ENCODE peak calls at places on chromosomes 16 and 17, in eight cellular contexts. One of them, this sample, is unnamed.

GRCh38 chr16:25011891-25012499 is 3.2 kb downstream of the ARHGAP17 start:
- DNase-seq in tibial nerve: no peak
- DNase-seq in HepG2: no peak
- DNase-seq in transverse colon: no peak
- DNase-seq in stomach: no peak
- DNase-seq in ovary: no peak
- DNase-seq in SK-N-SH: no peak
- DNase-seq in K562: no peak
- DNase-seq in this sample: no peak

GRCh38 chr16:64292953-64293352 is 828.9 kb downstream of the CDH11 start:
- DNase-seq in K562: no peak
- DNase-seq in HepG2: no peak
- DNase-seq in ovary: no peak
- DNase-seq in SK-N-SH: no peak
- DNase-seq in transverse colon: no peak
- DNase-seq in tibial nerve: no peak
- DNase-seq in stomach: no peak
- DNase-seq in this sample: no peak

GRCh38 chr17:59377410-59377809 is 46.0 kb downstream of the YPEL2 start:
- DNase-seq in SK-N-SH: peak
- DNase-seq in transverse colon: no peak
- DNase-seq in tibial nerve: no peak
- DNase-seq in ovary: no peak
- DNase-seq in HepG2: no peak
- DNase-seq in stomach: no peak
- DNase-seq in K562: no peak
- DNase-seq in this sample: peak

GRCh38 chr17:1906622-1907021 is 76.8 kb downstream of the RPA1 start:
- DNase-seq in tibial nerve: no peak
- DNase-seq in K562: no peak
- DNase-seq in ovary: no peak
- DNase-seq in transverse colon: no peak
- DNase-seq in stomach: no peak
- DNase-seq in HepG2: no peak
- DNase-seq in SK-N-SH: no peak
- DNase-seq in this sample: no peak

GRCh38 chr17:32275060-32276042 is 9.7 kb downstream of the RHBDL3 start:
- DNase-seq in transverse colon: no peak
- DNase-seq in K562: peak
- DNase-seq in tibial nerve: no peak
- DNase-seq in stomach: no peak
- DNase-seq in SK-N-SH: peak
- DNase-seq in HepG2: no peak
- DNase-seq in ovary: peak
- DNase-seq in this sample: no peak

GRCh38 chr16:20349615-20350014 is 2.9 kb downstream of the UMOD start:
- DNase-seq in tibial nerve: no peak
- DNase-seq in stomach: no peak
- DNase-seq in HepG2: no peak
- DNase-seq in SK-N-SH: no peak
- DNase-seq in ovary: no peak
- DNase-seq in transverse colon: no peak
- DNase-seq in K562: peak
- DNase-seq in this sample: no peak

GRCh38 chr16:80369559-80369958 is 171.2 kb upstream of the DYNLRB2 start:
- DNase-seq in ovary: peak
- DNase-seq in SK-N-SH: peak
- DNase-seq in HepG2: peak
- DNase-seq in tibial nerve: peak
- DNase-seq in K562: no peak
- DNase-seq in stomach: peak
- DNase-seq in transverse colon: peak
- DNase-seq in this sample: peak

GRCh38 chr16:19179890-19180490 is 11.9 kb downstream of the SYT17 start:
- DNase-seq in HepG2: peak
- DNase-seq in stomach: peak
- DNase-seq in ovary: no peak
- DNase-seq in SK-N-SH: peak
- DNase-seq in K562: peak
- DNase-seq in transverse colon: peak
- DNase-seq in tibial nerve: peak
- DNase-seq in this sample: peak

GRCh38 chr16:66947302-66948033 is 12.2 kb downstream of the CES2 start:
- DNase-seq in HepG2: peak
- DNase-seq in stomach: peak
- DNase-seq in ovary: peak
- DNase-seq in K562: peak
- DNase-seq in tibial nerve: peak
- DNase-seq in transverse colon: peak
- DNase-seq in SK-N-SH: peak
- DNase-seq in this sample: peak

GRCh38 chr16:1026057-1026783 is 44.6 kb downstream of the SOX8 start:
- DNase-seq in transverse colon: no peak
- DNase-seq in stomach: no peak
- DNase-seq in K562: no peak
- DNase-seq in HepG2: no peak
- DNase-seq in tibial nerve: no peak
- DNase-seq in ovary: no peak
- DNase-seq in SK-N-SH: no peak
- DNase-seq in this sample: no peak

GRCh38 chr17:39722965-39723848 is 7.1 kb downstream of the MIEN1 start:
- DNase-seq in transverse colon: peak
- DNase-seq in K562: peak
- DNase-seq in SK-N-SH: no peak
- DNase-seq in tibial nerve: no peak
- DNase-seq in ovary: no peak
- DNase-seq in HepG2: no peak
- DNase-seq in stomach: no peak
- DNase-seq in this sample: no peak

GRCh38 chr17:69713815-69714214 is 299.3 kb downstream of the MAP2K6 start:
- DNase-seq in tibial nerve: no peak
- DNase-seq in K562: no peak
- DNase-seq in transverse colon: no peak
- DNase-seq in ovary: no peak
- DNase-seq in stomach: no peak
- DNase-seq in HepG2: no peak
- DNase-seq in SK-N-SH: no peak
- DNase-seq in this sample: no peak

GRCh38 chr16:74092336-74092735 is 204.3 kb upstream of the PSMD7 start:
- DNase-seq in K562: no peak
- DNase-seq in transverse colon: no peak
- DNase-seq in SK-N-SH: no peak
- DNase-seq in tibial nerve: no peak
- DNase-seq in ovary: no peak
- DNase-seq in stomach: no peak
- DNase-seq in HepG2: no peak
- DNase-seq in this sample: no peak

GRCh38 chr16:58026139-58026704 is 668 bp downstream of the MMP15 start:
- DNase-seq in SK-N-SH: peak
- DNase-seq in tibial nerve: no peak
- DNase-seq in stomach: peak
- DNase-seq in ovary: peak
- DNase-seq in transverse colon: peak
- DNase-seq in K562: peak
- DNase-seq in HepG2: no peak
- DNase-seq in this sample: peak

GRCh38 chr16:58028168-58028455 is 2.6 kb downstream of the MMP15 start:
- DNase-seq in HepG2: no peak
- DNase-seq in ovary: no peak
- DNase-seq in transverse colon: no peak
- DNase-seq in SK-N-SH: no peak
- DNase-seq in K562: no peak
- DNase-seq in tibial nerve: no peak
- DNase-seq in stomach: no peak
- DNase-seq in this sample: no peak

GRCh38 chr16:58027341-58028167 is 2.0 kb downstream of the MMP15 start:
- DNase-seq in ovary: no peak
- DNase-seq in transverse colon: peak
- DNase-seq in tibial nerve: no peak
- DNase-seq in stomach: peak
- DNase-seq in SK-N-SH: peak
- DNase-seq in K562: peak
- DNase-seq in HepG2: peak
- DNase-seq in this sample: no peak

GRCh38 chr16:58025351-58026138 is at the start of gene MMP15:
- DNase-seq in K562: peak
- DNase-seq in tibial nerve: no peak
- DNase-seq in stomach: peak
- DNase-seq in ovary: peak
- DNase-seq in HepG2: peak
- DNase-seq in transverse colon: peak
- DNase-seq in SK-N-SH: peak
- DNase-seq in this sample: peak

GRCh38 chr16:58026705-58027340 is 1.3 kb downstream of the MMP15 start:
- DNase-seq in ovary: no peak
- DNase-seq in tibial nerve: no peak
- DNase-seq in stomach: peak
- DNase-seq in transverse colon: peak
- DNase-seq in K562: peak
- DNase-seq in HepG2: no peak
- DNase-seq in SK-N-SH: peak
- DNase-seq in this sample: no peak
- TF ChIP-seq EP300 in ovary: no peak
- TF ChIP-seq EP300 in tibial nerve: no peak
- TF ChIP-seq EP300 in stomach: no peak
- TF ChIP-seq EP300 in transverse colon: no peak
- TF ChIP-seq EP300 in K562: no peak
- TF ChIP-seq EP300 in HepG2: no peak
- TF ChIP-seq EP300 in SK-N-SH: no peak
- TF ChIP-seq EP300 in this sample: no peak

GRCh38 chr17:58280480-58281217 is at the start of gene MPO:
- DNase-seq in tibial nerve: no peak
- DNase-seq in K562: no peak
- DNase-seq in transverse colon: no peak
- DNase-seq in SK-N-SH: peak
- DNase-seq in stomach: no peak
- DNase-seq in ovary: no peak
- DNase-seq in HepG2: no peak
- DNase-seq in this sample: no peak
- H3K4me3 ChIP-seq in tibial nerve: no peak
- H3K4me3 ChIP-seq in K562: no peak
- H3K4me3 ChIP-seq in transverse colon: no peak
- H3K4me3 ChIP-seq in SK-N-SH: no peak
- H3K4me3 ChIP-seq in stomach: no peak
- H3K4me3 ChIP-seq in ovary: no peak
- H3K4me3 ChIP-seq in HepG2: no peak
- H3K4me3 ChIP-seq in this sample: no peak

GRCh38 chr17:72717276-72717675 is 375.2 kb downstream of the SLC39A11 start:
- DNase-seq in ovary: no peak
- DNase-seq in HepG2: no peak
- DNase-seq in stomach: no peak
- DNase-seq in K562: no peak
- DNase-seq in transverse colon: no peak
- DNase-seq in tibial nerve: no peak
- DNase-seq in SK-N-SH: no peak
- DNase-seq in this sample: no peak

GRCh38 chr17:72714357-72714966 is 378.0 kb downstream of the SLC39A11 start:
- DNase-seq in HepG2: no peak
- DNase-seq in ovary: no peak
- DNase-seq in SK-N-SH: no peak
- DNase-seq in stomach: no peak
- DNase-seq in tibial nerve: no peak
- DNase-seq in K562: no peak
- DNase-seq in transverse colon: no peak
- DNase-seq in this sample: no peak

GRCh38 chr17:72717676-72718075 is 374.8 kb downstream of the SLC39A11 start:
- DNase-seq in ovary: no peak
- DNase-seq in SK-N-SH: no peak
- DNase-seq in tibial nerve: no peak
- DNase-seq in K562: no peak
- DNase-seq in transverse colon: no peak
- DNase-seq in HepG2: no peak
- DNase-seq in stomach: no peak
- DNase-seq in this sample: no peak

GRCh38 chr17:72713701-72714100 is 378.8 kb downstream of the SLC39A11 start:
- DNase-seq in ovary: no peak
- DNase-seq in K562: no peak
- DNase-seq in HepG2: no peak
- DNase-seq in tibial nerve: no peak
- DNase-seq in transverse colon: no peak
- DNase-seq in SK-N-SH: no peak
- DNase-seq in stomach: no peak
- DNase-seq in this sample: no peak

DNA sequence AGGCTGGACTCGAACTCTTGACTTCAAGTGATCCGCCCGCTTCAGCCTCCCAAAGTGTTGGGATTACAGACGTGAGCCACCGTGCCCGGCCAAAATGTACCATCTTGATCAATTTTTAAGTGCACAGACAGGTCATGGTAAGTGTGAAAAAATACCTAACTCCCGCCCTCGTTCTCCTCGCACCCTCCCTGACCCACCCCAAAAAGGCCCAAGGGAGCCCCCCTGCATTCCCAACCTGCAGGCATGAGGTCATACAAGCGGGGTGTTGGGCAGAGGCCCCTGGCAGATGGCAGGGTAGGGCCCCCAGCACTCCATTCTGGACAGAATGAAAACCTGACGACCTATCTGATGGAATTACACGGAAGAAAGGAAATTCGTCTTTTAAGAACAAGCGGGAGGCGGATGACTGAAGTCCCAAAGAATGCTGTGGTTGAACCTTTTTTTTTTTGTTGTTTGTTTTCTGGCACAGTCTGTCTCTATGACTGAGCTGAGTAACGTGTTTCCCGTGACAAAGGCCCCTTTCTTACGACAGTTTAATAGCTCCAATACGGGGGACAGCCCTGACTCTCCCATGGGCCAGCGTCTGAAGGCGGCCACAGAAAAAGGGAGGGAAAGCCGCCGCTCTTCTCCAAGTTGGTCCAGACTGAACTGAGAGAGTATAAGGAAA is 376.4 kb downstream of the SLC39A11 start:
- DNase-seq in HepG2: peak
- DNase-seq in SK-N-SH: no peak
- DNase-seq in ovary: no peak
- DNase-seq in stomach: no peak
- DNase-seq in tibial nerve: peak
- DNase-seq in transverse colon: no peak
- DNase-seq in K562: no peak
- DNase-seq in this sample: no peak
- TF ChIP-seq EP300 in HepG2: peak
- TF ChIP-seq EP300 in SK-N-SH: no peak
- TF ChIP-seq EP300 in ovary: no peak
- TF ChIP-seq EP300 in stomach: no peak
- TF ChIP-seq EP300 in tibial nerve: peak
- TF ChIP-seq EP300 in transverse colon: no peak
- TF ChIP-seq EP300 in K562: no peak
- TF ChIP-seq EP300 in this sample: no peak

DNA sequence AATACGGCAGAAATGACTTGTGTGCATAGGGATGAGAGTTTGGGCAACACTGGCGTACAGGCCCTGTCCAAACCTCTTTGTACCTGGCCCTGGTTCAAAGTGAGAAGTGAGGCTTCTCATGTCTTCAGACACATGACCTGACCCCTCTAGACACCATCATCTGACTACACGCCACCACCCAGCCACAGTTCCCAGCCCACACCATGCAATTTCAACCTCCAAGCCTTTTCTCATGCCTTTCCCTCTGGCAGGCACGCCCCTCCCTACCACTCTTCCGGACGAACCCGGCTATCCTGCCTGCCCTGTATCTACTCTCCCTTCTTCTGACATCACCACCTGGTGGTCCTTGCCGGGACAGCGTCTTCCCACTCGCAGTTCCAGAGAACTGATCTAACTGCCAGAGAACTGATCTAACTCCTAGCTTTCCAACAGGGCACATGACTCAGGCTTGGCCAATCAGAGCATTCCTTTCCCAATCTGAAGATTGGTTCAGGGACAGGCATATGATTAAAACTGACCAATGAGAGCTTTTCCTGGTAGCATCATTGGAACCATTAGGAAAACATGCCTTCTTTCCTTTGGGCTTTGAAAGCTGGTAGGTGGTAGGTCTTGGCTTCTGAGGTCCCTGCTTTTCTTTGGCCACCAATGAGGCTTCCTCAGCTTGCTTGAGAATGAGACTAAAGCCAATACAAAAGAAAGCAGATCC is 27.0 kb upstream of the IL21R start:
- DNase-seq in SK-N-SH: peak
- DNase-seq in tibial nerve: peak
- DNase-seq in transverse colon: peak
- DNase-seq in K562: peak
- DNase-seq in HepG2: peak
- DNase-seq in stomach: peak
- DNase-seq in ovary: peak
- DNase-seq in this sample: peak
- H3K4me3 ChIP-seq in SK-N-SH: no peak
- H3K4me3 ChIP-seq in tibial nerve: peak
- H3K4me3 ChIP-seq in transverse colon: no peak
- H3K4me3 ChIP-seq in K562: no peak
- H3K4me3 ChIP-seq in HepG2: peak
- H3K4me3 ChIP-seq in stomach: no peak
- H3K4me3 ChIP-seq in ovary: no peak
- H3K4me3 ChIP-seq in this sample: no peak